ENCODE peak calls at places on chromosomes 7 and 10, in nine cellular contexts. One of them, this sample, is unnamed.

GRCh38 chr7:74355091-74355490 is 65.9 kb downstream of the CLIP2 start:
- DNase-seq in NCI-H2081: no peak
- DNase-seq in AG10803: peak
- DNase-seq in mucosa of gallbladder: peak
- DNase-seq in HS-5: peak
- DNase-seq in NCI-H1092: no peak
- DNase-seq in dermis blood vessel endothelial cell: peak
- DNase-seq in activated T-helper 1 cell treated with anti-CD3 and anti-CD28 coated beads, Interleukin-2, amount 50 U/mL, for 16 hours: no peak
- DNase-seq in NK-92 treated with Interleukin-12 subunit alpha and Interleukin-12 subunit beta, amount 100 ng/mL, for 24 hours: no peak
- DNase-seq in this sample: no peak

GRCh38 chr10:71719464-71720303 is at the start of gene C10orf105:
- DNase-seq in NCI-H2081: no peak
- DNase-seq in AG10803: no peak
- DNase-seq in mucosa of gallbladder: no peak
- DNase-seq in HS-5: no peak
- DNase-seq in NCI-H1092: no peak
- DNase-seq in dermis blood vessel endothelial cell: no peak
- DNase-seq in activated T-helper 1 cell treated with anti-CD3 and anti-CD28 coated beads, Interleukin-2, amount 50 U/mL, for 16 hours: no peak
- DNase-seq in NK-92 treated with Interleukin-12 subunit alpha and Interleukin-12 subunit beta, amount 100 ng/mL, for 24 hours: no peak
- DNase-seq in this sample: no peak

GRCh38 chr10:96292971-96293909 is 11.0 kb upstream of the DNTT start:
- DNase-seq in NCI-H2081: peak
- DNase-seq in AG10803: peak
- DNase-seq in mucosa of gallbladder: no peak
- DNase-seq in HS-5: peak
- DNase-seq in NCI-H1092: no peak
- DNase-seq in dermis blood vessel endothelial cell: peak
- DNase-seq in activated T-helper 1 cell treated with anti-CD3 and anti-CD28 coated beads, Interleukin-2, amount 50 U/mL, for 16 hours: no peak
- DNase-seq in NK-92 treated with Interleukin-12 subunit alpha and Interleukin-12 subunit beta, amount 100 ng/mL, for 24 hours: no peak
- DNase-seq in this sample: peak

GRCh38 chr10:84237199-84238051 is 3.9 kb downstream of the LRIT1 start:
- DNase-seq in NCI-H2081: no peak
- DNase-seq in AG10803: no peak
- DNase-seq in mucosa of gallbladder: no peak
- DNase-seq in HS-5: no peak
- DNase-seq in NCI-H1092: no peak
- DNase-seq in dermis blood vessel endothelial cell: no peak
- DNase-seq in activated T-helper 1 cell treated with anti-CD3 and anti-CD28 coated beads, Interleukin-2, amount 50 U/mL, for 16 hours: no peak
- DNase-seq in NK-92 treated with Interleukin-12 subunit alpha and Interleukin-12 subunit beta, amount 100 ng/mL, for 24 hours: no peak
- DNase-seq in this sample: no peak

GRCh38 chr7:30816291-30817059 is 45.3 kb downstream of the MINDY4 start:
- DNase-seq in NCI-H2081: no peak
- DNase-seq in AG10803: peak
- DNase-seq in mucosa of gallbladder: no peak
- DNase-seq in HS-5: no peak
- DNase-seq in NCI-H1092: no peak
- DNase-seq in dermis blood vessel endothelial cell: peak
- DNase-seq in activated T-helper 1 cell treated with anti-CD3 and anti-CD28 coated beads, Interleukin-2, amount 50 U/mL, for 16 hours: no peak
- DNase-seq in NK-92 treated with Interleukin-12 subunit alpha and Interleukin-12 subunit beta, amount 100 ng/mL, for 24 hours: no peak
- DNase-seq in this sample: no peak

GRCh38 chr7:101243786-101244384 is 996 bp downstream of the FIS1 start:
- DNase-seq in NCI-H2081: no peak
- DNase-seq in AG10803: peak
- DNase-seq in mucosa of gallbladder: no peak
- DNase-seq in HS-5: no peak
- DNase-seq in NCI-H1092: no peak
- DNase-seq in dermis blood vessel endothelial cell: peak
- DNase-seq in activated T-helper 1 cell treated with anti-CD3 and anti-CD28 coated beads, Interleukin-2, amount 50 U/mL, for 16 hours: no peak
- DNase-seq in NK-92 treated with Interleukin-12 subunit alpha and Interleukin-12 subunit beta, amount 100 ng/mL, for 24 hours: no peak
- DNase-seq in this sample: peak

GRCh38 chr7:153682628-153683027 is 369.6 kb upstream of the DPP6 start:
- DNase-seq in NCI-H2081: peak
- DNase-seq in AG10803: no peak
- DNase-seq in mucosa of gallbladder: no peak
- DNase-seq in HS-5: no peak
- DNase-seq in NCI-H1092: no peak
- DNase-seq in dermis blood vessel endothelial cell: no peak
- DNase-seq in activated T-helper 1 cell treated with anti-CD3 and anti-CD28 coated beads, Interleukin-2, amount 50 U/mL, for 16 hours: no peak
- DNase-seq in NK-92 treated with Interleukin-12 subunit alpha and Interleukin-12 subunit beta, amount 100 ng/mL, for 24 hours: no peak
- DNase-seq in this sample: peak

GRCh38 chr7:70177166-70177565 is 578.9 kb downstream of the AUTS2 start:
- DNase-seq in NCI-H2081: no peak
- DNase-seq in AG10803: peak
- DNase-seq in mucosa of gallbladder: no peak
- DNase-seq in HS-5: no peak
- DNase-seq in NCI-H1092: no peak
- DNase-seq in dermis blood vessel endothelial cell: no peak
- DNase-seq in activated T-helper 1 cell treated with anti-CD3 and anti-CD28 coated beads, Interleukin-2, amount 50 U/mL, for 16 hours: no peak
- DNase-seq in NK-92 treated with Interleukin-12 subunit alpha and Interleukin-12 subunit beta, amount 100 ng/mL, for 24 hours: no peak
- DNase-seq in this sample: no peak

GRCh38 chr7:85074-85945 is 107.1 kb upstream of the FAM20C start:
- DNase-seq in NCI-H2081: no peak
- DNase-seq in AG10803: peak
- DNase-seq in mucosa of gallbladder: no peak
- DNase-seq in HS-5: no peak
- DNase-seq in NCI-H1092: peak
- DNase-seq in dermis blood vessel endothelial cell: no peak
- DNase-seq in activated T-helper 1 cell treated with anti-CD3 and anti-CD28 coated beads, Interleukin-2, amount 50 U/mL, for 16 hours: no peak
- DNase-seq in NK-92 treated with Interleukin-12 subunit alpha and Interleukin-12 subunit beta, amount 100 ng/mL, for 24 hours: no peak
- DNase-seq in this sample: no peak

GRCh38 chr10:120600871-120601644 is 144.0 kb downstream of the PLPP4 start:
- DNase-seq in NCI-H2081: no peak
- DNase-seq in AG10803: no peak
- DNase-seq in mucosa of gallbladder: no peak
- DNase-seq in HS-5: no peak
- DNase-seq in NCI-H1092: no peak
- DNase-seq in dermis blood vessel endothelial cell: no peak
- DNase-seq in activated T-helper 1 cell treated with anti-CD3 and anti-CD28 coated beads, Interleukin-2, amount 50 U/mL, for 16 hours: no peak
- DNase-seq in NK-92 treated with Interleukin-12 subunit alpha and Interleukin-12 subunit beta, amount 100 ng/mL, for 24 hours: no peak
- DNase-seq in this sample: no peak

GRCh38 chr7:264541-265191 is 25.3 kb upstream of the FOXL3 start:
- DNase-seq in NCI-H2081: peak
- DNase-seq in AG10803: peak
- DNase-seq in mucosa of gallbladder: no peak
- DNase-seq in HS-5: no peak
- DNase-seq in NCI-H1092: peak
- DNase-seq in dermis blood vessel endothelial cell: no peak
- DNase-seq in activated T-helper 1 cell treated with anti-CD3 and anti-CD28 coated beads, Interleukin-2, amount 50 U/mL, for 16 hours: no peak
- DNase-seq in NK-92 treated with Interleukin-12 subunit alpha and Interleukin-12 subunit beta, amount 100 ng/mL, for 24 hours: no peak
- DNase-seq in this sample: peak

GRCh38 chr10:98433881-98434732 is 12.6 kb downstream of the HPS1 start:
- DNase-seq in NCI-H2081: no peak
- DNase-seq in AG10803: peak
- DNase-seq in mucosa of gallbladder: no peak
- DNase-seq in HS-5: peak
- DNase-seq in NCI-H1092: no peak
- DNase-seq in dermis blood vessel endothelial cell: peak
- DNase-seq in activated T-helper 1 cell treated with anti-CD3 and anti-CD28 coated beads, Interleukin-2, amount 50 U/mL, for 16 hours: no peak
- DNase-seq in NK-92 treated with Interleukin-12 subunit alpha and Interleukin-12 subunit beta, amount 100 ng/mL, for 24 hours: no peak
- DNase-seq in this sample: no peak

GRCh38 chr10:44281662-44282061 is 103.2 kb downstream of the CXCL12 start:
- DNase-seq in NCI-H2081: no peak
- DNase-seq in AG10803: no peak
- DNase-seq in mucosa of gallbladder: no peak
- DNase-seq in HS-5: no peak
- DNase-seq in NCI-H1092: no peak
- DNase-seq in dermis blood vessel endothelial cell: no peak
- DNase-seq in activated T-helper 1 cell treated with anti-CD3 and anti-CD28 coated beads, Interleukin-2, amount 50 U/mL, for 16 hours: no peak
- DNase-seq in NK-92 treated with Interleukin-12 subunit alpha and Interleukin-12 subunit beta, amount 100 ng/mL, for 24 hours: no peak
- DNase-seq in this sample: no peak

GRCh38 chr10:60606343-60607080 is 171.8 kb upstream of the CDK1 start:
- DNase-seq in NCI-H2081: no peak
- DNase-seq in AG10803: peak
- DNase-seq in mucosa of gallbladder: no peak
- DNase-seq in HS-5: peak
- DNase-seq in NCI-H1092: no peak
- DNase-seq in dermis blood vessel endothelial cell: no peak
- DNase-seq in activated T-helper 1 cell treated with anti-CD3 and anti-CD28 coated beads, Interleukin-2, amount 50 U/mL, for 16 hours: no peak
- DNase-seq in NK-92 treated with Interleukin-12 subunit alpha and Interleukin-12 subunit beta, amount 100 ng/mL, for 24 hours: no peak
- DNase-seq in this sample: no peak

GRCh38 chr7:46393142-46393541 is 472.1 kb upstream of the IGFBP3 start:
- DNase-seq in NCI-H2081: no peak
- DNase-seq in AG10803: peak
- DNase-seq in mucosa of gallbladder: no peak
- DNase-seq in HS-5: no peak
- DNase-seq in NCI-H1092: no peak
- DNase-seq in dermis blood vessel endothelial cell: no peak
- DNase-seq in activated T-helper 1 cell treated with anti-CD3 and anti-CD28 coated beads, Interleukin-2, amount 50 U/mL, for 16 hours: no peak
- DNase-seq in NK-92 treated with Interleukin-12 subunit alpha and Interleukin-12 subunit beta, amount 100 ng/mL, for 24 hours: no peak
- DNase-seq in this sample: no peak

GRCh38 chr7:46257766-46258448 is 336.8 kb upstream of the IGFBP3 start:
- DNase-seq in NCI-H2081: no peak
- DNase-seq in AG10803: peak
- DNase-seq in mucosa of gallbladder: no peak
- DNase-seq in HS-5: peak
- DNase-seq in NCI-H1092: no peak
- DNase-seq in dermis blood vessel endothelial cell: peak
- DNase-seq in activated T-helper 1 cell treated with anti-CD3 and anti-CD28 coated beads, Interleukin-2, amount 50 U/mL, for 16 hours: no peak
- DNase-seq in NK-92 treated with Interleukin-12 subunit alpha and Interleukin-12 subunit beta, amount 100 ng/mL, for 24 hours: no peak
- DNase-seq in this sample: no peak

GRCh38 chr7:50121269-50121668 is 28.2 kb upstream of the ZPBP start:
- DNase-seq in NCI-H2081: no peak
- DNase-seq in AG10803: no peak
- DNase-seq in mucosa of gallbladder: no peak
- DNase-seq in HS-5: no peak
- DNase-seq in NCI-H1092: no peak
- DNase-seq in dermis blood vessel endothelial cell: no peak
- DNase-seq in activated T-helper 1 cell treated with anti-CD3 and anti-CD28 coated beads, Interleukin-2, amount 50 U/mL, for 16 hours: no peak
- DNase-seq in NK-92 treated with Interleukin-12 subunit alpha and Interleukin-12 subunit beta, amount 100 ng/mL, for 24 hours: no peak
- DNase-seq in this sample: no peak

GRCh38 chr7:37349979-37350590 is 98.6 kb downstream of the ELMO1 start:
- DNase-seq in NCI-H2081: no peak
- DNase-seq in AG10803: no peak
- DNase-seq in mucosa of gallbladder: no peak
- DNase-seq in HS-5: no peak
- DNase-seq in NCI-H1092: no peak
- DNase-seq in dermis blood vessel endothelial cell: no peak
- DNase-seq in activated T-helper 1 cell treated with anti-CD3 and anti-CD28 coated beads, Interleukin-2, amount 50 U/mL, for 16 hours: no peak
- DNase-seq in NK-92 treated with Interleukin-12 subunit alpha and Interleukin-12 subunit beta, amount 100 ng/mL, for 24 hours: no peak
- DNase-seq in this sample: no peak

GRCh38 chr10:119502214-119502613 is 40.3 kb downstream of the RGS10 start:
- DNase-seq in NCI-H2081: no peak
- DNase-seq in AG10803: no peak
- DNase-seq in mucosa of gallbladder: no peak
- DNase-seq in HS-5: no peak
- DNase-seq in NCI-H1092: no peak
- DNase-seq in dermis blood vessel endothelial cell: no peak
- DNase-seq in activated T-helper 1 cell treated with anti-CD3 and anti-CD28 coated beads, Interleukin-2, amount 50 U/mL, for 16 hours: peak
- DNase-seq in NK-92 treated with Interleukin-12 subunit alpha and Interleukin-12 subunit beta, amount 100 ng/mL, for 24 hours: no peak
- DNase-seq in this sample: no peak

GRCh38 chr7:83579740-83580139 is 69.2 kb downstream of the SEMA3E start:
- DNase-seq in NCI-H2081: peak
- DNase-seq in AG10803: no peak
- DNase-seq in mucosa of gallbladder: no peak
- DNase-seq in HS-5: no peak
- DNase-seq in NCI-H1092: no peak
- DNase-seq in dermis blood vessel endothelial cell: peak
- DNase-seq in activated T-helper 1 cell treated with anti-CD3 and anti-CD28 coated beads, Interleukin-2, amount 50 U/mL, for 16 hours: no peak
- DNase-seq in NK-92 treated with Interleukin-12 subunit alpha and Interleukin-12 subunit beta, amount 100 ng/mL, for 24 hours: no peak
- DNase-seq in this sample: no peak

GRCh38 chr7:136018104-136018503 is 40.9 kb upstream of the MTPN start:
- DNase-seq in NCI-H2081: no peak
- DNase-seq in AG10803: peak
- DNase-seq in mucosa of gallbladder: no peak
- DNase-seq in HS-5: peak
- DNase-seq in NCI-H1092: no peak
- DNase-seq in dermis blood vessel endothelial cell: no peak
- DNase-seq in activated T-helper 1 cell treated with anti-CD3 and anti-CD28 coated beads, Interleukin-2, amount 50 U/mL, for 16 hours: no peak
- DNase-seq in NK-92 treated with Interleukin-12 subunit alpha and Interleukin-12 subunit beta, amount 100 ng/mL, for 24 hours: no peak
- DNase-seq in this sample: no peak

GRCh38 chr10:131786756-131787605 is 113.8 kb upstream of the PPP2R2D start:
- DNase-seq in NCI-H2081: peak
- DNase-seq in AG10803: peak
- DNase-seq in mucosa of gallbladder: peak
- DNase-seq in HS-5: peak
- DNase-seq in NCI-H1092: no peak
- DNase-seq in dermis blood vessel endothelial cell: peak
- DNase-seq in activated T-helper 1 cell treated with anti-CD3 and anti-CD28 coated beads, Interleukin-2, amount 50 U/mL, for 16 hours: no peak
- DNase-seq in NK-92 treated with Interleukin-12 subunit alpha and Interleukin-12 subunit beta, amount 100 ng/mL, for 24 hours: peak
- DNase-seq in this sample: peak

GRCh38 chr10:114825513-114826253 is 4.1 kb downstream of the FHIP2A start:
- DNase-seq in NCI-H2081: no peak
- DNase-seq in AG10803: peak
- DNase-seq in mucosa of gallbladder: no peak
- DNase-seq in HS-5: peak
- DNase-seq in NCI-H1092: no peak
- DNase-seq in dermis blood vessel endothelial cell: peak
- DNase-seq in activated T-helper 1 cell treated with anti-CD3 and anti-CD28 coated beads, Interleukin-2, amount 50 U/mL, for 16 hours: no peak
- DNase-seq in NK-92 treated with Interleukin-12 subunit alpha and Interleukin-12 subunit beta, amount 100 ng/mL, for 24 hours: no peak
- DNase-seq in this sample: no peak

GRCh38 chr10:29657719-29658274 is 23.0 kb upstream of the SVIL start:
- DNase-seq in NCI-H2081: no peak
- DNase-seq in AG10803: no peak
- DNase-seq in mucosa of gallbladder: no peak
- DNase-seq in HS-5: no peak
- DNase-seq in NCI-H1092: no peak
- DNase-seq in dermis blood vessel endothelial cell: no peak
- DNase-seq in activated T-helper 1 cell treated with anti-CD3 and anti-CD28 coated beads, Interleukin-2, amount 50 U/mL, for 16 hours: no peak
- DNase-seq in NK-92 treated with Interleukin-12 subunit alpha and Interleukin-12 subunit beta, amount 100 ng/mL, for 24 hours: no peak
- DNase-seq in this sample: no peak

GRCh38 chr10:110664483-110665420 is 20.6 kb downstream of the RBM20 start:
- DNase-seq in NCI-H2081: no peak
- DNase-seq in AG10803: peak
- DNase-seq in mucosa of gallbladder: no peak
- DNase-seq in HS-5: peak
- DNase-seq in NCI-H1092: no peak
- DNase-seq in dermis blood vessel endothelial cell: peak
- DNase-seq in activated T-helper 1 cell treated with anti-CD3 and anti-CD28 coated beads, Interleukin-2, amount 50 U/mL, for 16 hours: no peak
- DNase-seq in NK-92 treated with Interleukin-12 subunit alpha and Interleukin-12 subunit beta, amount 100 ng/mL, for 24 hours: no peak
- DNase-seq in this sample: peak

GRCh38 chr7:100221767-100222444 is 2.2 kb downstream of the PVRIG start:
- DNase-seq in NCI-H2081: no peak
- DNase-seq in AG10803: no peak
- DNase-seq in mucosa of gallbladder: no peak
- DNase-seq in HS-5: no peak
- DNase-seq in NCI-H1092: no peak
- DNase-seq in dermis blood vessel endothelial cell: no peak
- DNase-seq in activated T-helper 1 cell treated with anti-CD3 and anti-CD28 coated beads, Interleukin-2, amount 50 U/mL, for 16 hours: no peak
- DNase-seq in NK-92 treated with Interleukin-12 subunit alpha and Interleukin-12 subunit beta, amount 100 ng/mL, for 24 hours: no peak
- DNase-seq in this sample: no peak

GRCh38 chr7:157000047-157000726 is 10.3 kb downstream of the MNX1 start:
- DNase-seq in NCI-H2081: no peak
- DNase-seq in AG10803: no peak
- DNase-seq in mucosa of gallbladder: no peak
- DNase-seq in HS-5: no peak
- DNase-seq in NCI-H1092: no peak
- DNase-seq in dermis blood vessel endothelial cell: no peak
- DNase-seq in activated T-helper 1 cell treated with anti-CD3 and anti-CD28 coated beads, Interleukin-2, amount 50 U/mL, for 16 hours: no peak
- DNase-seq in NK-92 treated with Interleukin-12 subunit alpha and Interleukin-12 subunit beta, amount 100 ng/mL, for 24 hours: no peak
- DNase-seq in this sample: peak

GRCh38 chr10:49614242-49615198 is 683 bp downstream of the CHAT start:
- DNase-seq in NCI-H2081: no peak
- DNase-seq in AG10803: no peak
- DNase-seq in mucosa of gallbladder: no peak
- DNase-seq in HS-5: no peak
- DNase-seq in NCI-H1092: no peak
- DNase-seq in dermis blood vessel endothelial cell: no peak
- DNase-seq in activated T-helper 1 cell treated with anti-CD3 and anti-CD28 coated beads, Interleukin-2, amount 50 U/mL, for 16 hours: no peak
- DNase-seq in NK-92 treated with Interleukin-12 subunit alpha and Interleukin-12 subunit beta, amount 100 ng/mL, for 24 hours: no peak
- DNase-seq in this sample: peak

GRCh38 chr10:8591619-8592018 is 537.1 kb downstream of the GATA3 start:
- DNase-seq in NCI-H2081: no peak
- DNase-seq in AG10803: no peak
- DNase-seq in mucosa of gallbladder: no peak
- DNase-seq in HS-5: no peak
- DNase-seq in NCI-H1092: no peak
- DNase-seq in dermis blood vessel endothelial cell: no peak
- DNase-seq in activated T-helper 1 cell treated with anti-CD3 and anti-CD28 coated beads, Interleukin-2, amount 50 U/mL, for 16 hours: no peak
- DNase-seq in NK-92 treated with Interleukin-12 subunit alpha and Interleukin-12 subunit beta, amount 100 ng/mL, for 24 hours: no peak
- DNase-seq in this sample: no peak

GRCh38 chr7:116230191-116231005 is 20.1 kb downstream of the TES start:
- DNase-seq in NCI-H2081: no peak
- DNase-seq in AG10803: no peak
- DNase-seq in mucosa of gallbladder: no peak
- DNase-seq in HS-5: no peak
- DNase-seq in NCI-H1092: no peak
- DNase-seq in dermis blood vessel endothelial cell: peak
- DNase-seq in activated T-helper 1 cell treated with anti-CD3 and anti-CD28 coated beads, Interleukin-2, amount 50 U/mL, for 16 hours: no peak
- DNase-seq in NK-92 treated with Interleukin-12 subunit alpha and Interleukin-12 subunit beta, amount 100 ng/mL, for 24 hours: no peak
- DNase-seq in this sample: no peak

GRCh38 chr10:81874878-81875679 is at the start of gene NRG3:
- DNase-seq in NCI-H2081: no peak
- DNase-seq in AG10803: no peak
- DNase-seq in mucosa of gallbladder: no peak
- DNase-seq in HS-5: no peak
- DNase-seq in NCI-H1092: no peak
- DNase-seq in dermis blood vessel endothelial cell: no peak
- DNase-seq in activated T-helper 1 cell treated with anti-CD3 and anti-CD28 coated beads, Interleukin-2, amount 50 U/mL, for 16 hours: no peak
- DNase-seq in NK-92 treated with Interleukin-12 subunit alpha and Interleukin-12 subunit beta, amount 100 ng/mL, for 24 hours: no peak
- DNase-seq in this sample: peak